ENCODE peak calls at places on chromosomes 5 and 9, in four cellular contexts. F is HepG2, P is A549, T is H1. G is an unnamed sample.

GRCh38 chr5:164377746-164378145 is 872.3 kb downstream of the MAT2B start:
- DNase-seq in T (no peak), F (no peak), P (no peak), G (no peak)

GRCh38 chr9:72983512-72984021 is 30.7 kb upstream of the ALDH1A1 start:
- DNase-seq in T (no peak), F (peak), P (peak), G (no peak)

GRCh38 chr9:132319421-132320110 is 35.2 kb downstream of the SETX start:
- DNase-seq in F (no peak), P (no peak), T (no peak), G (no peak)

GRCh38 chr9:96661711-96662110 is 6.6 kb upstream of the PRXL2C start:
- DNase-seq in P (no peak), F (no peak), T (no peak), G (no peak)

GRCh38 chr9:108671156-108671555 is 184.6 kb downstream of the ACTL7B start:
- DNase-seq in F (peak), T (no peak), P (peak), G (no peak)

GRCh38 chr5:123203105-123203794 is 114.2 kb downstream of the PRDM6 start:
- DNase-seq in P (no peak), T (no peak), F (no peak), G (no peak)

GRCh38 chr5:122187426-122187825 is 58.1 kb downstream of the ZNF474 start:
- DNase-seq in F (no peak), T (no peak), P (no peak), G (peak)

GRCh38 chr5:32932231-32932935 is 221.3 kb downstream of the NPR3 start:
- DNase-seq in T (no peak), F (no peak), P (no peak), G (no peak)

GRCh38 chr5:79692586-79692985 is 3.0 kb downstream of the CMYA5 start:
- DNase-seq in F (no peak), T (no peak), P (no peak), G (no peak)

GRCh38 chr9:79382468-79382867 is 189.3 kb upstream of the TLE4 start:
- DNase-seq in T (no peak), F (no peak), P (no peak), G (no peak)

GRCh38 chr9:21777701-21778100 is 24.7 kb upstream of the MTAP start:
- DNase-seq in P (no peak), T (no peak), F (no peak), G (no peak)

GRCh38 chr9:125460883-125461475 is 199.4 kb downstream of the GAPVD1 start:
- DNase-seq in T (no peak), F (no peak), P (no peak), G (no peak)

GRCh38 chr5:172760933-172761332 is 10.1 kb downstream of the DUSP1 start:
- DNase-seq in T (no peak), F (no peak), P (no peak), G (no peak)

GRCh38 chr5:76457685-76458491 is 54.8 kb downstream of the IQGAP2 start:
- DNase-seq in F (peak), P (no peak), T (no peak), G (peak)

GRCh38 chr5:23164971-23165370 is 311.8 kb upstream of the CDH12 start:
- DNase-seq in T (no peak), F (no peak), P (no peak), G (no peak)

GRCh38 chr5:33852327-33852726 is 39.5 kb downstream of the ADAMTS12 start:
- DNase-seq in F (no peak), P (no peak), T (no peak), G (no peak)

GRCh38 chr9:113309204-113309813 is 6.1 kb upstream of the RNF183 start:
- DNase-seq in P (peak), F (peak), T (no peak), G (peak)

GRCh38 chr5:159337291-159337974 is 7.1 kb upstream of the IL12B start:
- DNase-seq in P (no peak), F (no peak), T (no peak), G (no peak)

GRCh38 chr5:154221371-154221896 is 30.9 kb downstream of the GALNT10 start:
- DNase-seq in F (no peak), T (peak), P (no peak), G (no peak)

GRCh38 chr9:76373173-76373771 is 21.0 kb downstream of the RFK start:
- DNase-seq in P (peak), T (no peak), F (peak), G (no peak)

GRCh38 chr5:58454025-58454424 is 5.9 kb downstream of the PLK2 start:
- DNase-seq in F (no peak), T (no peak), P (no peak), G (no peak)

GRCh38 chr5:140321796-140322195 is 18.9 kb upstream of the PFDN1 start:
- DNase-seq in F (no peak), P (no peak), T (no peak), G (no peak)

GRCh38 chr5:60960591-60960990 is 15.6 kb downstream of the NDUFAF2 start:
- DNase-seq in T (no peak), F (no peak), P (no peak), G (peak)

GRCh38 chr9:124008307-124008854 is 3.2 kb upstream of the LHX2 start:
- DNase-seq in P (peak), T (peak), F (no peak), G (peak)

GRCh38 chr9:92657296-92658094 is 12.4 kb downstream of the IPPK start:
- DNase-seq in P (peak), F (no peak), T (no peak), G (no peak)

GRCh38 chr5:82018462-82018861 is 46.6 kb downstream of the ATG10 start:
- DNase-seq in F (peak), P (no peak), T (no peak), G (no peak)

GRCh38 chr9:4678679-4679267 is 596 bp upstream of the CDC37L1 start:
- DNase-seq in F (peak), P (no peak), T (no peak), G (peak)

GRCh38 chr5:136516617-136517016 is 151.3 kb upstream of the TRPC7 start:
- DNase-seq in F (no peak), P (no peak), T (no peak), G (no peak)

GRCh38 chr5:80755634-80756033 is 100.9 kb upstream of the DHFR start:
- DNase-seq in T (no peak), F (no peak), P (no peak), G (no peak)

GRCh38 chr5:137778772-137779564 is 24.8 kb upstream of the HNRNPA0 start:
- DNase-seq in F (peak), T (no peak), P (no peak), G (peak)

GRCh38 chr9:129938291-129938979 is 103.2 kb downstream of the USP20 start:
- DNase-seq in T (no peak), P (no peak), F (no peak), G (no peak)

GRCh38 chr9:92669527-92669889 is 423 bp downstream of the IPPK start:
- DNase-seq in F (no peak), P (peak), T (peak), G (peak)

GRCh38 chr5:159851053-159851452 is 65.2 kb upstream of the ADRA1B start:
- DNase-seq in P (no peak), F (no peak), T (no peak), G (no peak)

GRCh38 chr5:8386889-8387288 is 517.9 kb downstream of the MTRR start:
- DNase-seq in F (no peak), P (no peak), T (no peak), G (no peak)

GRCh38 chr5:72661405-72661804 is 154.2 kb upstream of the ZNF366 start:
- DNase-seq in P (no peak), F (no peak), T (no peak), G (no peak)

GRCh38 chr5:106940986-106941385 is 729.8 kb downstream of the EFNA5 start:
- DNase-seq in F (peak), P (peak), T (no peak), G (no peak)

GRCh38 chr5:129271309-129271708 is 176.8 kb downstream of the ISOC1 start:
- DNase-seq in P (no peak), T (no peak), F (no peak), G (no peak)

GRCh38 chr9:124274738-124275137 is 17.0 kb downstream of the NEK6 start:
- DNase-seq in P (no peak), F (no peak), T (no peak), G (no peak)

GRCh38 chr9:124873664-124874063 is 11.7 kb downstream of the ARPC5L start:
- DNase-seq in F (no peak), T (no peak), P (no peak), G (no peak)

DNA sequence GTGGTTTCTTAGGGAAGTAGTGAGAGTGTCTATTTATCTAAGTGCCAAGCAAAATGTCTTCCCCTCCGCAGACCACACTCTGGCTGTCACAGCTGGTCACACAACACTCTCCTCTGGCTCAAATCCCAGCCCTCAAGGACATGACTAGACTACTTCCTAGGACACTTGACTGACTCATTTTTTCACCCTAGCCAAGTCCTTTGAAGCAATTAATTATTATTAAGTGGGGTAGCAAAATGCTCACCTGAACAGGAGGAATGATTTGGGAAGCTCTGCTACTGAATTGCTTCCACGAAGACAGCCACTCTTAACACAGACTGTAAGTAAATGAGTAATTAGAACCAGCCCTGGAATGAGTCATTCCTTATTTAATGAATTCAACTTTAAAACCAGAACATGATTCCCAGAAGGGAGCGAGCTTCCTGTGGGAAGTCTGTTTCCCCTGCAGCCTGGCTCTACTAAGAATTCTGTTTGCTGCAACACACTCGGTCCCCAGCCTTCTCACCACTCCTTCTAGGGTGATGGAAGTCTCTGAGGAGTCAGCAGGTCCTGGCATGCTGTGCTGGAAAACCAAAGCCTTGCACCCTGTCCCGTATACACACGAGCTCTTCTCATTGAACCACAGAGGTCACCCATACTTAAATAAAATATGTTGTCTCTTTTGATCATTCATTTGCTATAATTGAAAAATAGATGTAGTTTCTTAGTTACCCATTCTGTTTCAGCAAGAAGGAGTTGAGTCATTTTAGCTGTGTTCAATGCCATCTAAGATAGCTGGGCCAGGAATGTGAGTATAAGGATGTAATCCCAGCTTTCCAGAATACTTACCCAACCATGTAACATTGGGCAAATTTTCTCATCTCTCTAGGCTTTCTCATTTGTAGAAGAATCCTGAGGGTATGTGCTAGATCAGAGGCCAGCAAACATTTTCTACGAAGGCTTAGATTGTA is 218.6 kb upstream of the RASEF start:
- DNase-seq in T (no peak), F (no peak), P (peak), G (peak)
- TF ChIP-seq RFX5 in T (no peak), F (no peak), P (no peak), G (no peak)

GRCh38 chr9:18857769-18858168 is 175.2 kb downstream of the SAXO1 start:
- DNase-seq in P (no peak), F (no peak), T (no peak), G (no peak)
- TF ChIP-seq CHD2 in P (no peak), F (no peak), T (no peak), G (no peak)

GRCh38 chr9:136092353-136092650 is 2.8 kb downstream of the NACC2 start:
- DNase-seq in F (no peak), P (no peak), T (no peak), G (no peak)
- TF ChIP-seq RFX5 in F (no peak), P (no peak), T (no peak), G (no peak)

DNA sequence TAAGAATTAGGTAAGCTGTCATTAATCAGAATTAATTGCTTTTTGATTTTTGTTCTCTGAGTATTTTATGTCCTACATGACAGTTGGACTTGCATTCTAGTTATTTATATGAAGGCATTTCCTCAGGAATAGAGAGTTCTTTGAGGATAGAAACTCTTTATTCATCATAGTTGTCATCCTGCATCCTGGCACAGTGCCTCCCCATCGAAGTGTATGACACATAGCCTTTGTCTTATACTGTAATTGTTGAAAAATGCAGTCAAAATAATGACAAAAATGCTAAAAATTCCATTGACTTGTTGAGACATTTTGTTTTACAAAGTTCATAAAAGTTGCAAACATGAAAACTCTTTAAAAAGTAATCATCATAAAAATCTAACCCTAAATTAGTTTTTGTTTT is 36.5 kb downstream of the CFAP95 start:
- DNase-seq in F (no peak), T (no peak), P (no peak), G (no peak)
- TF ChIP-seq CHD2 in F (no peak), T (no peak), P (no peak), G (no peak)

GRCh38 chr9:133914483-133915342 is 77.4 kb downstream of the VAV2 start:
- DNase-seq in F (peak), T (no peak), P (no peak), G (no peak)
- TF ChIP-seq RFX5 in F (no peak), T (no peak), P (no peak), G (no peak)

GRCh38 chr9:114930063-114930812 is at the start of gene TNFSF8:
- DNase-seq in F (no peak), T (no peak), P (no peak), G (no peak)
- TF ChIP-seq CHD2 in F (no peak), T (no peak), P (no peak), G (no peak)

G was measured in SK-N-SH.